ENCODE peak calls at places on chromosomes 2 and 18, in ten cellular contexts. H, O, Q, V, X, W, P, G, D and N are unnamed samples.

GRCh38 chr2:29606105-29606871 is 315.1 kb downstream of the ALK start:
- DNase-seq in V (no peak), Q (peak), W (no peak), G (no peak), O (no peak), X (peak), P (no peak), D (no peak), H (peak), N (no peak)

GRCh38 chr2:64277101-64277849 is 133.1 kb upstream of the PELI1 start:
- DNase-seq in W (no peak), Q (peak), O (no peak), D (peak), H (no peak), G (no peak), X (peak), V (no peak), P (no peak), N (no peak)

GRCh38 chr2:215828528-215829184 is 184.7 kb downstream of the MREG start:
- DNase-seq in G (peak), X (peak), Q (peak), O (no peak), P (peak), W (peak), H (peak), D (peak), V (no peak), N (peak)

GRCh38 chr2:235500761-235501662 is 7.2 kb downstream of the AGAP1 start:
- DNase-seq in X (peak), Q (peak), D (no peak), P (no peak), W (peak), G (no peak), H (peak), O (no peak), V (no peak), N (no peak)

GRCh38 chr2:206723288-206723687 is 5.1 kb upstream of the DYTN start:
- DNase-seq in Q (no peak), H (no peak), W (no peak), O (no peak), V (no peak), D (no peak), G (no peak), P (no peak), X (no peak), N (no peak)

GRCh38 chr2:72630767-72631166 is 195.1 kb downstream of the EXOC6B start:
- DNase-seq in G (no peak), V (no peak), Q (peak), D (no peak), W (no peak), X (peak), H (no peak), O (no peak), P (no peak), N (no peak)

GRCh38 chr2:62597323-62597722 is 91.3 kb upstream of the TMEM17 start:
- DNase-seq in V (no peak), D (no peak), X (peak), O (no peak), P (no peak), W (no peak), H (peak), G (no peak), Q (peak), N (no peak)

GRCh38 chr18:5417342-5417741 is 121.8 kb upstream of the ZBTB14 start:
- DNase-seq in D (peak), X (no peak), G (no peak), O (no peak), H (peak), W (no peak), P (no peak), Q (peak), V (no peak), N (peak)

GRCh38 chr2:169828141-169828811 is 1.0 kb downstream of the UBR3 start:
- DNase-seq in D (peak), W (no peak), Q (peak), H (peak), V (no peak), G (peak), X (peak), O (peak), P (peak), N (peak)

GRCh38 chr2:85810376-85811172 is 56.8 kb downstream of the ATOH8 start:
- DNase-seq in Q (no peak), W (no peak), O (no peak), V (no peak), X (no peak), D (no peak), P (no peak), G (no peak), H (no peak), N (no peak)

GRCh38 chr2:51344886-51345285 is 313.0 kb upstream of the NRXN1 start:
- DNase-seq in X (no peak), D (no peak), O (no peak), V (no peak), H (no peak), G (no peak), Q (no peak), W (no peak), P (no peak), N (no peak)

GRCh38 chr2:111624401-111625156 is 259.4 kb downstream of the ANAPC1 start:
- DNase-seq in O (no peak), W (no peak), P (no peak), D (no peak), Q (peak), G (no peak), H (peak), V (no peak), X (peak), N (no peak)

GRCh38 chr2:65309699-65310098 is 82.1 kb downstream of the ACTR2 start:
- DNase-seq in W (no peak), H (no peak), O (no peak), D (no peak), Q (no peak), X (no peak), G (no peak), P (no peak), V (no peak), N (no peak)

GRCh38 chr2:20593072-20594034 is 57.5 kb downstream of the HS1BP3 start:
- DNase-seq in W (no peak), X (peak), H (peak), P (no peak), O (no peak), G (no peak), Q (peak), D (peak), V (no peak), N (no peak)

GRCh38 chr2:190763901-190764514 is 115.1 kb downstream of the NAB1 start:
- DNase-seq in G (peak), H (no peak), V (no peak), X (no peak), O (no peak), P (no peak), Q (no peak), W (no peak), D (no peak), N (no peak)

GRCh38 chr2:46325178-46325928 is 28.1 kb downstream of the EPAS1 start:
- DNase-seq in H (no peak), X (peak), G (no peak), D (no peak), V (no peak), Q (peak), W (no peak), P (no peak), O (no peak), N (no peak)

GRCh38 chr2:85648619-85649018 is 19.4 kb downstream of the SFTPB start:
- DNase-seq in V (no peak), D (no peak), O (no peak), G (no peak), Q (peak), X (peak), P (no peak), H (peak), W (no peak), N (no peak)

GRCh38 chr2:15654727-15655073 is 63.0 kb downstream of the DDX1 start:
- DNase-seq in G (no peak), D (peak), P (no peak), X (no peak), Q (no peak), O (no peak), V (no peak), H (no peak), W (no peak), N (no peak)

GRCh38 chr2:27958711-27959378 is 68.3 kb downstream of the BABAM2 start:
- DNase-seq in Q (peak), P (no peak), W (no peak), G (no peak), D (no peak), V (no peak), H (no peak), O (no peak), X (no peak), N (no peak)

GRCh38 chr18:46518438-46518837 is 138.6 kb downstream of the LOXHD1 start:
- DNase-seq in O (peak), W (no peak), G (no peak), P (no peak), D (peak), X (no peak), Q (no peak), V (no peak), H (no peak), N (no peak)

GRCh38 chr2:43831438-43832294 is 7.0 kb downstream of the ABCG5 start:
- DNase-seq in P (no peak), O (no peak), W (no peak), X (no peak), Q (peak), H (no peak), V (no peak), G (no peak), D (peak), N (no peak)

GRCh38 chr2:23411752-23412431 is 26.9 kb downstream of the KLHL29 start:
- DNase-seq in H (peak), O (no peak), D (peak), V (no peak), Q (peak), X (no peak), G (no peak), P (no peak), W (no peak), N (no peak)

GRCh38 chr2:162828545-162828944 is 10.0 kb downstream of the KCNH7 start:
- DNase-seq in H (no peak), G (no peak), O (no peak), D (no peak), V (no peak), X (no peak), P (no peak), W (no peak), Q (no peak), N (no peak)

GRCh38 chr2:225558425-225558824 is 158.9 kb downstream of the NYAP2 start:
- DNase-seq in X (no peak), P (no peak), Q (no peak), H (no peak), V (no peak), D (no peak), W (no peak), G (no peak), O (no peak), N (no peak)

GRCh38 chr2:53104263-53104662 is 663.3 kb upstream of the CHAC2 start:
- DNase-seq in O (no peak), G (no peak), X (peak), D (no peak), W (peak), Q (peak), P (no peak), V (no peak), H (no peak), N (no peak)

GRCh38 chr18:79579807-79580480 is 99.7 kb upstream of the CTDP1 start:
- DNase-seq in G (no peak), D (no peak), X (no peak), W (no peak), Q (no peak), P (no peak), V (no peak), O (no peak), H (no peak), N (no peak)

GRCh38 chr2:2174956-2175355 is 156.1 kb downstream of the MYT1L start:
- DNase-seq in W (peak), G (no peak), V (no peak), X (no peak), D (no peak), P (no peak), H (no peak), Q (no peak), O (no peak), N (no peak)

GRCh38 chr2:233486778-233487552 is 79.6 kb downstream of the USP40 start:
- DNase-seq in Q (peak), O (no peak), V (no peak), P (no peak), H (peak), D (no peak), X (peak), G (peak), W (no peak), N (no peak)

GRCh38 chr2:216951166-216951565 is 91.3 kb upstream of the TNP1 start:
- DNase-seq in O (no peak), W (no peak), P (no peak), G (no peak), D (no peak), Q (no peak), X (no peak), V (no peak), H (no peak), N (no peak)

GRCh38 chr18:80188643-80189010 is 58.7 kb downstream of the PARD6G start:
- DNase-seq in X (no peak), Q (no peak), H (no peak), P (no peak), O (no peak), V (no peak), W (no peak), G (no peak), D (no peak), N (no peak)

GRCh38 chr2:217804786-217805678 is 197.8 kb downstream of the TNS1 start:
- DNase-seq in V (no peak), O (peak), H (no peak), X (no peak), W (no peak), P (no peak), Q (no peak), D (no peak), G (no peak), N (no peak)

GRCh38 chr2:70371753-70372152 is 69.9 kb upstream of the FAM136A start:
- DNase-seq in D (no peak), W (no peak), H (peak), P (no peak), G (no peak), V (no peak), O (no peak), X (peak), Q (peak), N (no peak)

GRCh38 chr2:231308631-231309414 is 86.7 kb upstream of the B3GNT7 start:
- DNase-seq in V (no peak), D (peak), W (peak), Q (peak), G (no peak), P (no peak), O (no peak), H (peak), X (peak), N (no peak)

GRCh38 chr18:63002305-63002704 is 287.0 kb downstream of the PHLPP1 start:
- DNase-seq in P (no peak), X (no peak), W (no peak), Q (no peak), V (no peak), G (no peak), O (no peak), H (no peak), D (no peak), N (no peak)

GRCh38 chr2:239444626-239445625 is 44.1 kb upstream of the HDAC4 start:
- DNase-seq in W (no peak), D (no peak), P (no peak), O (no peak), Q (peak), H (peak), G (no peak), X (peak), V (no peak), N (no peak)

GRCh38 chr18:22345733-22346132 is 72.0 kb downstream of the CTAGE1 start:
- DNase-seq in H (no peak), Q (peak), W (no peak), X (no peak), G (no peak), D (peak), V (no peak), P (no peak), O (no peak), N (peak)

GRCh38 chr18:79478484-79479113 is 82.9 kb downstream of the NFATC1 start:
- DNase-seq in P (no peak), O (peak), X (no peak), V (no peak), Q (no peak), W (no peak), G (no peak), D (no peak), H (no peak), N (no peak)

GRCh38 chr18:43720036-43720435 is 442.7 kb upstream of the SYT4 start:
- DNase-seq in X (no peak), D (no peak), O (no peak), G (no peak), P (no peak), W (no peak), Q (no peak), H (no peak), V (no peak), N (no peak)

GRCh38 chr2:109558076-109558882 is 55.5 kb downstream of the SEPTIN10 start:
- DNase-seq in G (no peak), X (peak), O (no peak), V (no peak), Q (peak), D (no peak), H (peak), P (no peak), W (no peak), N (peak)